ENCODE peak calls at places on chromosomes 13 and 19, in ten cellular contexts. One of them, this sample, is unnamed.

GRCh38 chr19:51807925-51808324 is 13.0 kb downstream of the FPR3 start:
- DNase-seq in tibial nerve: no peak
- DNase-seq in ovary: no peak
- DNase-seq in esophagus muscularis mucosa: no peak
- DNase-seq in OCI-LY7: no peak
- DNase-seq in thoracic aorta: no peak
- DNase-seq in ascending aorta: no peak
- DNase-seq in uterus: no peak
- DNase-seq in lower lobe of right lung: no peak
- DNase-seq in heart right ventricle: no peak
- DNase-seq in this sample: no peak

GRCh38 chr13:89514534-89515312 is 1832.8 kb upstream of the MIR17HG start:
- DNase-seq in heart right ventricle: no peak
- DNase-seq in lower lobe of right lung: no peak
- DNase-seq in esophagus muscularis mucosa: no peak
- DNase-seq in uterus: no peak
- DNase-seq in ascending aorta: no peak
- DNase-seq in ovary: no peak
- DNase-seq in OCI-LY7: no peak
- DNase-seq in thoracic aorta: no peak
- DNase-seq in tibial nerve: no peak
- DNase-seq in this sample: no peak

GRCh38 chr19:2618611-2619010 is 83.9 kb downstream of the GNG7 start:
- DNase-seq in lower lobe of right lung: peak; percentile 96
- DNase-seq in uterus: no peak
- DNase-seq in ovary: no peak
- DNase-seq in tibial nerve: peak; percentile 57
- DNase-seq in ascending aorta: peak; percentile 83
- DNase-seq in esophagus muscularis mucosa: no peak
- DNase-seq in thoracic aorta: no peak
- DNase-seq in OCI-LY7: peak; percentile 71
- DNase-seq in heart right ventricle: peak; percentile 49
- DNase-seq in this sample: no peak

GRCh38 chr13:40445557-40445990 is 220.9 kb downstream of the FOXO1 start:
- DNase-seq in ascending aorta: no peak
- DNase-seq in lower lobe of right lung: peak; percentile 55
- DNase-seq in tibial nerve: peak; percentile 25
- DNase-seq in heart right ventricle: peak; percentile 56
- DNase-seq in thoracic aorta: no peak
- DNase-seq in OCI-LY7: peak; percentile 100
- DNase-seq in ovary: no peak
- DNase-seq in uterus: peak; percentile 41
- DNase-seq in esophagus muscularis mucosa: no peak
- DNase-seq in this sample: no peak

GRCh38 chr13:66427330-66427990 is 802.7 kb downstream of the PCDH9 start:
- DNase-seq in OCI-LY7: no peak
- DNase-seq in thoracic aorta: no peak
- DNase-seq in ascending aorta: no peak
- DNase-seq in esophagus muscularis mucosa: no peak
- DNase-seq in heart right ventricle: no peak
- DNase-seq in lower lobe of right lung: no peak
- DNase-seq in ovary: no peak
- DNase-seq in uterus: no peak
- DNase-seq in tibial nerve: no peak
- DNase-seq in this sample: no peak

GRCh38 chr19:19444694-19445155 is 39.2 kb downstream of the GATAD2A start:
- DNase-seq in lower lobe of right lung: no peak
- DNase-seq in OCI-LY7: peak; percentile 51
- DNase-seq in esophagus muscularis mucosa: no peak
- DNase-seq in ascending aorta: no peak
- DNase-seq in heart right ventricle: no peak
- DNase-seq in ovary: no peak
- DNase-seq in uterus: no peak
- DNase-seq in tibial nerve: no peak
- DNase-seq in thoracic aorta: no peak
- DNase-seq in this sample: no peak

GRCh38 chr19:3178377-3178972 is at the start of gene S1PR4:
- DNase-seq in thoracic aorta: no peak
- DNase-seq in lower lobe of right lung: peak; percentile 73
- DNase-seq in OCI-LY7: peak; percentile 83
- DNase-seq in tibial nerve: no peak
- DNase-seq in ovary: no peak
- DNase-seq in ascending aorta: no peak
- DNase-seq in esophagus muscularis mucosa: no peak
- DNase-seq in uterus: no peak
- DNase-seq in heart right ventricle: no peak
- DNase-seq in this sample: peak; percentile 81

GRCh38 chr19:23260956-23261355 is 10.8 kb upstream of the ZNF724 start:
- DNase-seq in ovary: no peak
- DNase-seq in lower lobe of right lung: no peak
- DNase-seq in OCI-LY7: no peak
- DNase-seq in esophagus muscularis mucosa: no peak
- DNase-seq in ascending aorta: no peak
- DNase-seq in thoracic aorta: no peak
- DNase-seq in heart right ventricle: no peak
- DNase-seq in tibial nerve: no peak
- DNase-seq in uterus: no peak
- DNase-seq in this sample: no peak

GRCh38 chr19:6228523-6229215 is 51.1 kb downstream of the MLLT1 start:
- DNase-seq in thoracic aorta: no peak
- DNase-seq in OCI-LY7: no peak
- DNase-seq in esophagus muscularis mucosa: no peak
- DNase-seq in ascending aorta: no peak
- DNase-seq in tibial nerve: no peak
- DNase-seq in uterus: no peak
- DNase-seq in ovary: no peak
- DNase-seq in lower lobe of right lung: no peak
- DNase-seq in heart right ventricle: peak; percentile 21
- DNase-seq in this sample: no peak

GRCh38 chr19:6227156-6227940 is 52.4 kb downstream of the MLLT1 start:
- DNase-seq in OCI-LY7: no peak
- DNase-seq in tibial nerve: no peak
- DNase-seq in uterus: no peak
- DNase-seq in heart right ventricle: no peak
- DNase-seq in lower lobe of right lung: peak; percentile 28
- DNase-seq in esophagus muscularis mucosa: no peak
- DNase-seq in thoracic aorta: no peak
- DNase-seq in ascending aorta: no peak
- DNase-seq in ovary: no peak
- DNase-seq in this sample: no peak

GRCh38 chr19:6229216-6229913 is 50.4 kb downstream of the MLLT1 start:
- DNase-seq in tibial nerve: no peak
- DNase-seq in uterus: no peak
- DNase-seq in esophagus muscularis mucosa: no peak
- DNase-seq in OCI-LY7: no peak
- DNase-seq in ovary: no peak
- DNase-seq in lower lobe of right lung: no peak
- DNase-seq in thoracic aorta: no peak
- DNase-seq in ascending aorta: no peak
- DNase-seq in heart right ventricle: no peak
- DNase-seq in this sample: no peak

GRCh38 chr19:6226444-6227155 is 53.2 kb downstream of the MLLT1 start:
- DNase-seq in lower lobe of right lung: peak; percentile 27
- DNase-seq in uterus: no peak
- DNase-seq in ovary: no peak
- DNase-seq in OCI-LY7: no peak
- DNase-seq in heart right ventricle: no peak
- DNase-seq in esophagus muscularis mucosa: no peak
- DNase-seq in thoracic aorta: no peak
- DNase-seq in tibial nerve: no peak
- DNase-seq in ascending aorta: no peak
- DNase-seq in this sample: no peak

DNA sequence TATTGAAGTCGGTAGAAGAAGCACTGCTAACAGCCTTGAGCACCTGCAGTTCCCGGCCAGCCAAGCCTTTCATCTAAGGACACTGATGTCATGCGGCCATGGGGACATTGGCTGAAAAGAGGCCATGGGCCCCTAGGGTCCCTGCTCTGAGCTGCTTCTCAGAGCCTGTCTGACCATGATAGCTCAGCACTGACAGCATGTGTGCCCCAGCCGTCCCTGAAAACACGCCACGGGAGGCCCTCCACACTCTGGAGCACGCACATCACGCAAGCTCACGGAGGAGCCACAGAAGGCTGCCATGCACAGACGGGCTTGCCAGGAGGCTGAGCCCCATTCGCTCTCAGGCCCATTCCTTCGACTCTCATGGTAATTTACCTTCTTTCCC is 51.8 kb downstream of the MLLT1 start:
- DNase-seq in tibial nerve: no peak
- DNase-seq in lower lobe of right lung: peak; percentile 35
- DNase-seq in OCI-LY7: no peak
- DNase-seq in esophagus muscularis mucosa: no peak
- DNase-seq in uterus: no peak
- DNase-seq in ovary: no peak
- DNase-seq in ascending aorta: no peak
- DNase-seq in thoracic aorta: no peak
- DNase-seq in heart right ventricle: no peak
- DNase-seq in this sample: no peak
- TF ChIP-seq CTCF in tibial nerve: no peak
- TF ChIP-seq CTCF in lower lobe of right lung: no peak
- TF ChIP-seq CTCF in OCI-LY7: no peak
- TF ChIP-seq CTCF in esophagus muscularis mucosa: no peak
- TF ChIP-seq CTCF in uterus: no peak
- TF ChIP-seq CTCF in ovary: no peak
- TF ChIP-seq CTCF in ascending aorta: no peak
- TF ChIP-seq CTCF in thoracic aorta: no peak
- TF ChIP-seq CTCF in heart right ventricle: no peak
- TF ChIP-seq CTCF in this sample: no peak

GRCh38 chr19:41377977-41378707 is 1.8 kb downstream of the TMEM91 start:
- DNase-seq in lower lobe of right lung: no peak
- DNase-seq in uterus: peak; percentile 41
- DNase-seq in ovary: peak; percentile 33
- DNase-seq in esophagus muscularis mucosa: no peak
- DNase-seq in tibial nerve: no peak
- DNase-seq in ascending aorta: no peak
- DNase-seq in OCI-LY7: peak; percentile 57
- DNase-seq in heart right ventricle: no peak
- DNase-seq in thoracic aorta: no peak
- DNase-seq in this sample: no peak
- TF ChIP-seq CTCF in lower lobe of right lung: peak; percentile 19
- TF ChIP-seq CTCF in uterus: no peak
- TF ChIP-seq CTCF in ovary: no peak
- TF ChIP-seq CTCF in esophagus muscularis mucosa: no peak
- TF ChIP-seq CTCF in tibial nerve: no peak
- TF ChIP-seq CTCF in ascending aorta: no peak
- TF ChIP-seq CTCF in OCI-LY7: peak; percentile 57
- TF ChIP-seq CTCF in heart right ventricle: no peak
- TF ChIP-seq CTCF in thoracic aorta: no peak
- TF ChIP-seq CTCF in this sample: no peak

GRCh38 chr19:17676295-17676694 is 11.9 kb downstream of the UNC13A start:
- DNase-seq in OCI-LY7: no peak
- DNase-seq in ovary: no peak
- DNase-seq in heart right ventricle: no peak
- DNase-seq in esophagus muscularis mucosa: no peak
- DNase-seq in thoracic aorta: no peak
- DNase-seq in uterus: no peak
- DNase-seq in lower lobe of right lung: no peak
- DNase-seq in ascending aorta: no peak
- DNase-seq in tibial nerve: no peak
- DNase-seq in this sample: no peak

GRCh38 chr19:17678836-17679235 is 9.3 kb downstream of the UNC13A start:
- DNase-seq in lower lobe of right lung: no peak
- DNase-seq in uterus: no peak
- DNase-seq in ascending aorta: no peak
- DNase-seq in thoracic aorta: no peak
- DNase-seq in tibial nerve: no peak
- DNase-seq in heart right ventricle: no peak
- DNase-seq in esophagus muscularis mucosa: no peak
- DNase-seq in OCI-LY7: no peak
- DNase-seq in ovary: no peak
- DNase-seq in this sample: no peak

GRCh38 chr19:17673937-17674799 is 14.0 kb downstream of the UNC13A start:
- DNase-seq in OCI-LY7: no peak
- DNase-seq in uterus: no peak
- DNase-seq in esophagus muscularis mucosa: no peak
- DNase-seq in heart right ventricle: no peak
- DNase-seq in thoracic aorta: no peak
- DNase-seq in ascending aorta: no peak
- DNase-seq in ovary: no peak
- DNase-seq in tibial nerve: no peak
- DNase-seq in lower lobe of right lung: no peak
- DNase-seq in this sample: no peak

GRCh38 chr19:17679526-17680234 is 8.5 kb downstream of the UNC13A start:
- DNase-seq in tibial nerve: no peak
- DNase-seq in lower lobe of right lung: no peak
- DNase-seq in ovary: no peak
- DNase-seq in ascending aorta: no peak
- DNase-seq in esophagus muscularis mucosa: no peak
- DNase-seq in thoracic aorta: no peak
- DNase-seq in heart right ventricle: no peak
- DNase-seq in OCI-LY7: no peak
- DNase-seq in uterus: no peak
- DNase-seq in this sample: no peak

DNA sequence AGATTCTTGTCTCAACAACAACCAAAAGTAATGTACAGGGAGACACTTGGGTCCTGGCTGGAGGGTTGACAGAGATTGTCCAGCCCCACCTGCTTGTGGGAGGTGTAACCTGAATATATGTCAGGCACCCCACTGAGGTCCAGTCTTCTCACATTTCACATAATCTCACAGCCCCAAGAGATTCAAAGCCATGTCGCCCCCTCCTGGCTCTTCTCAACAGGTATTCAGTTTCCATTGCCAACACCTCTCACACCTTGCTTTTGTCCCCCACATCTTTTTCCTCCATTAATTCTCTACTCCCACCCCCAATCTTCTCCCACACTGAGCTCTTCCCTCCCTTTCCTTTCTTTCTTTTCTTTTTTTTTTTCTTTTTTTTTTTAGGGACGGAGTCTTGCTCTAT is 11.2 kb downstream of the UNC13A start:
- DNase-seq in heart right ventricle: no peak
- DNase-seq in lower lobe of right lung: no peak
- DNase-seq in uterus: no peak
- DNase-seq in ascending aorta: no peak
- DNase-seq in tibial nerve: no peak
- DNase-seq in esophagus muscularis mucosa: no peak
- DNase-seq in ovary: no peak
- DNase-seq in OCI-LY7: peak; percentile 47
- DNase-seq in thoracic aorta: no peak
- DNase-seq in this sample: no peak
- TF ChIP-seq CTCF in heart right ventricle: peak; percentile 23
- TF ChIP-seq CTCF in lower lobe of right lung: no peak
- TF ChIP-seq CTCF in uterus: no peak
- TF ChIP-seq CTCF in ascending aorta: no peak
- TF ChIP-seq CTCF in tibial nerve: no peak
- TF ChIP-seq CTCF in esophagus muscularis mucosa: no peak
- TF ChIP-seq CTCF in ovary: no peak
- TF ChIP-seq CTCF in OCI-LY7: peak; percentile 71
- TF ChIP-seq CTCF in thoracic aorta: no peak
- TF ChIP-seq CTCF in this sample: no peak

GRCh38 chr13:27338207-27338606 is 67.6 kb downstream of the RASL11A start:
- DNase-seq in uterus: no peak
- DNase-seq in OCI-LY7: no peak
- DNase-seq in tibial nerve: no peak
- DNase-seq in ascending aorta: no peak
- DNase-seq in ovary: no peak
- DNase-seq in esophagus muscularis mucosa: no peak
- DNase-seq in thoracic aorta: no peak
- DNase-seq in heart right ventricle: no peak
- DNase-seq in lower lobe of right lung: no peak
- DNase-seq in this sample: no peak

GRCh38 chr13:27336005-27336673 is 65.5 kb downstream of the RASL11A start:
- DNase-seq in tibial nerve: no peak
- DNase-seq in heart right ventricle: no peak
- DNase-seq in uterus: no peak
- DNase-seq in ascending aorta: no peak
- DNase-seq in thoracic aorta: no peak
- DNase-seq in esophagus muscularis mucosa: no peak
- DNase-seq in OCI-LY7: no peak
- DNase-seq in lower lobe of right lung: no peak
- DNase-seq in ovary: no peak
- DNase-seq in this sample: no peak

GRCh38 chr13:27339299-27339698 is 68.7 kb downstream of the RASL11A start:
- DNase-seq in ovary: no peak
- DNase-seq in thoracic aorta: no peak
- DNase-seq in lower lobe of right lung: no peak
- DNase-seq in tibial nerve: peak; percentile 29
- DNase-seq in ascending aorta: no peak
- DNase-seq in uterus: no peak
- DNase-seq in heart right ventricle: no peak
- DNase-seq in esophagus muscularis mucosa: no peak
- DNase-seq in OCI-LY7: peak; percentile 78
- DNase-seq in this sample: no peak

GRCh38 chr13:27341616-27342015 is 71.0 kb downstream of the RASL11A start:
- DNase-seq in ovary: no peak
- DNase-seq in ascending aorta: no peak
- DNase-seq in esophagus muscularis mucosa: no peak
- DNase-seq in lower lobe of right lung: no peak
- DNase-seq in OCI-LY7: no peak
- DNase-seq in thoracic aorta: no peak
- DNase-seq in tibial nerve: no peak
- DNase-seq in heart right ventricle: no peak
- DNase-seq in uterus: peak; percentile 30
- DNase-seq in this sample: no peak

DNA sequence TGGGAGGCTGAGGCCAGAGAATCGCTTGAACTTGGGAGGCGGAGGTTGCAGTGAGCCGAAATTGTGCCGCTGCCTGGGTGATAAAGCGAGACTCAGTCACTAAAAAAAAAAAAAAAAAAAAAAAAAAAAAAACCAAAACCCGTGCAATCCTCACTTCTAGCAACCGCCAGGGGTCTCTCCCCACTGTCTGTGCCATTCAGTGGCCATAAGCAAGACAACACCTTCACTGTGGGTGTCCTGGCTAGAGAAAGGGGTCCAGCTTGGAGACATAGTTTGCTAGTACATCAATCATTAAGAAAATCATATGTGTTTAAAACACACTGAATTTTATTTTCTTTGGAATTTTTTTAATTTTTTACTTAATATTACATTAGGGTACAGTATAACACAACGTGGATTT is 68.2 kb downstream of the RASL11A start:
- DNase-seq in OCI-LY7: peak; percentile 79
- DNase-seq in uterus: no peak
- DNase-seq in thoracic aorta: no peak
- DNase-seq in ascending aorta: no peak
- DNase-seq in heart right ventricle: no peak
- DNase-seq in esophagus muscularis mucosa: no peak
- DNase-seq in tibial nerve: no peak
- DNase-seq in lower lobe of right lung: no peak
- DNase-seq in ovary: no peak
- DNase-seq in this sample: no peak
- TF ChIP-seq CTCF in OCI-LY7: no peak
- TF ChIP-seq CTCF in uterus: no peak
- TF ChIP-seq CTCF in thoracic aorta: no peak
- TF ChIP-seq CTCF in ascending aorta: no peak
- TF ChIP-seq CTCF in heart right ventricle: no peak
- TF ChIP-seq CTCF in esophagus muscularis mucosa: no peak
- TF ChIP-seq CTCF in tibial nerve: no peak
- TF ChIP-seq CTCF in lower lobe of right lung: no peak
- TF ChIP-seq CTCF in ovary: no peak
- TF ChIP-seq CTCF in this sample: no peak